ENCODE peak calls at places on chromosomes 12 and 14, in five cellular contexts. One of them, this sample, is unnamed.

GRCh38 chr14:64745511-64746041 is 41.4 kb downstream of the PLEKHG3 start:
- DNase-seq in A549: no peak
- DNase-seq in HL-60: no peak
- DNase-seq in Panc1: no peak
- DNase-seq in GM23338: peak
- DNase-seq in this sample: no peak

GRCh38 chr12:2507811-2508210 is 287.0 kb upstream of the FKBP4 start:
- DNase-seq in A549: no peak
- DNase-seq in HL-60: no peak
- DNase-seq in GM23338: peak
- DNase-seq in Panc1: no peak
- DNase-seq in this sample: no peak

GRCh38 chr12:58414398-58414871 is 473.1 kb downstream of the ATP23 start:
- DNase-seq in HL-60: no peak
- DNase-seq in GM23338: no peak
- DNase-seq in Panc1: no peak
- DNase-seq in A549: no peak
- DNase-seq in this sample: no peak

GRCh38 chr14:91352101-91352500 is 65.5 kb downstream of the CCDC88C start:
- DNase-seq in HL-60: no peak
- DNase-seq in Panc1: no peak
- DNase-seq in A549: no peak
- DNase-seq in GM23338: peak
- DNase-seq in this sample: no peak

GRCh38 chr14:61403411-61403810 is 82.0 kb downstream of the PRKCH start:
- DNase-seq in A549: no peak
- DNase-seq in HL-60: no peak
- DNase-seq in GM23338: no peak
- DNase-seq in Panc1: no peak
- DNase-seq in this sample: no peak

GRCh38 chr14:23951590-23952143 is 1.9 kb upstream of the DHRS4 start:
- DNase-seq in A549: no peak
- DNase-seq in GM23338: peak
- DNase-seq in HL-60: no peak
- DNase-seq in Panc1: no peak
- DNase-seq in this sample: no peak

GRCh38 chr14:78197088-78197487 is 26.9 kb downstream of the NRXN3 start:
- DNase-seq in A549: no peak
- DNase-seq in Panc1: no peak
- DNase-seq in GM23338: no peak
- DNase-seq in HL-60: no peak
- DNase-seq in this sample: no peak

GRCh38 chr12:58844161-58844560 is 76.1 kb downstream of the LRIG3 start:
- DNase-seq in HL-60: no peak
- DNase-seq in Panc1: no peak
- DNase-seq in GM23338: no peak
- DNase-seq in A549: no peak
- DNase-seq in this sample: no peak

GRCh38 chr12:130079254-130079653 is 83.0 kb upstream of the FZD10 start:
- DNase-seq in A549: no peak
- DNase-seq in HL-60: no peak
- DNase-seq in GM23338: no peak
- DNase-seq in Panc1: no peak
- DNase-seq in this sample: no peak

GRCh38 chr12:50218386-50218785 is 51.2 kb upstream of the CERS5 start:
- DNase-seq in A549: no peak
- DNase-seq in HL-60: no peak
- DNase-seq in GM23338: no peak
- DNase-seq in Panc1: peak
- DNase-seq in this sample: no peak

GRCh38 chr12:120669055-120669828 is 17.7 kb upstream of the MLEC start:
- DNase-seq in A549: no peak
- DNase-seq in GM23338: peak
- DNase-seq in Panc1: no peak
- DNase-seq in HL-60: no peak
- DNase-seq in this sample: no peak

GRCh38 chr12:42145197-42145549 is 499 bp upstream of the GXYLT1 start:
- DNase-seq in GM23338: peak
- DNase-seq in A549: no peak
- DNase-seq in Panc1: no peak
- DNase-seq in HL-60: no peak
- DNase-seq in this sample: peak

GRCh38 chr12:2666411-2666810 is 128.4 kb upstream of the FKBP4 start:
- DNase-seq in HL-60: no peak
- DNase-seq in GM23338: no peak
- DNase-seq in Panc1: no peak
- DNase-seq in A549: no peak
- DNase-seq in this sample: no peak

GRCh38 chr12:68042212-68042699 is 53.0 kb downstream of the IFNG-AS1 start:
- DNase-seq in A549: no peak
- DNase-seq in Panc1: no peak
- DNase-seq in HL-60: no peak
- DNase-seq in GM23338: no peak
- DNase-seq in this sample: no peak

GRCh38 chr14:34742509-34743115 is 28.2 kb upstream of the CFL2 start:
- DNase-seq in HL-60: peak
- DNase-seq in GM23338: no peak
- DNase-seq in A549: no peak
- DNase-seq in Panc1: no peak
- DNase-seq in this sample: no peak

GRCh38 chr14:29446971-29447370 is 480.7 kb downstream of the PRKD1 start:
- DNase-seq in HL-60: no peak
- DNase-seq in Panc1: no peak
- DNase-seq in GM23338: no peak
- DNase-seq in A549: no peak
- DNase-seq in this sample: no peak

GRCh38 chr12:123714302-123714627 is 2.1 kb downstream of the ATP6V0A2 start:
- DNase-seq in Panc1: no peak
- DNase-seq in HL-60: no peak
- DNase-seq in A549: no peak
- DNase-seq in GM23338: no peak
- DNase-seq in this sample: peak

GRCh38 chr12:4177257-4177656 is 96.3 kb upstream of the CCND2 start:
- DNase-seq in Panc1: no peak
- DNase-seq in GM23338: no peak
- DNase-seq in A549: no peak
- DNase-seq in HL-60: no peak
- DNase-seq in this sample: no peak

GRCh38 chr12:84727964-84728363 is 184.6 kb downstream of the SLC6A15 start:
- DNase-seq in HL-60: no peak
- DNase-seq in A549: no peak
- DNase-seq in Panc1: no peak
- DNase-seq in GM23338: peak
- DNase-seq in this sample: no peak

DNA sequence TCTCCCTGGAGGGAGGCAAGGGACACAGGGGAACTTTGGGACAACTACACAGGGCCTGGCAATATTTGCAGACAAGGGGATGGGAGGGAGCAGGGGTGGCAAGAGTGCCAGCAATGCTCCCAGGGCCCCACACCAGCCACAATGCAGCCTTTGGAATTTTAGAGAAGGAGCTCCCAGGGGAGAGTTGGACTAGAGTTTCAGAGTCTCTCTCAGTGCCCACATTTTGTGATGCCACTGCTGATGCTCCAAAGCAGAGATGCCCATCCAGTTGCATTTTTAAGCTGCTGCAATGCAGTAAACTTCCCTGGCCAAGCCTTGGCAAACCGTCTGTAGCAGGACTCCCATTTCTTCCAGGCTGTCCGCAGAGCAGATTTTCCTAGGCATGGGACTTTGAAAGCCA is 98.9 kb downstream of the ZFP36L1 start:
- DNase-seq in HL-60: no peak
- DNase-seq in GM23338: no peak
- DNase-seq in Panc1: no peak
- DNase-seq in A549: no peak
- DNase-seq in this sample: no peak
- TF ChIP-seq REST in HL-60: no peak
- TF ChIP-seq REST in GM23338: no peak
- TF ChIP-seq REST in Panc1: no peak
- TF ChIP-seq REST in A549: no peak
- TF ChIP-seq REST in this sample: no peak

GRCh38 chr14:96201157-96201556 is 3.5 kb upstream of the BDKRB2 start:
- DNase-seq in HL-60: no peak
- DNase-seq in Panc1: no peak
- DNase-seq in A549: no peak
- DNase-seq in GM23338: no peak
- DNase-seq in this sample: no peak
- TF ChIP-seq REST in HL-60: no peak
- TF ChIP-seq REST in Panc1: no peak
- TF ChIP-seq REST in A549: no peak
- TF ChIP-seq REST in GM23338: no peak
- TF ChIP-seq REST in this sample: no peak

GRCh38 chr14:51298895-51299294 is 58.8 kb downstream of the TMX1 start:
- DNase-seq in GM23338: no peak
- DNase-seq in A549: no peak
- DNase-seq in HL-60: no peak
- DNase-seq in Panc1: no peak
- DNase-seq in this sample: no peak
- TF ChIP-seq REST in GM23338: no peak
- TF ChIP-seq REST in A549: no peak
- TF ChIP-seq REST in HL-60: no peak
- TF ChIP-seq REST in Panc1: no peak
- TF ChIP-seq REST in this sample: no peak

DNA sequence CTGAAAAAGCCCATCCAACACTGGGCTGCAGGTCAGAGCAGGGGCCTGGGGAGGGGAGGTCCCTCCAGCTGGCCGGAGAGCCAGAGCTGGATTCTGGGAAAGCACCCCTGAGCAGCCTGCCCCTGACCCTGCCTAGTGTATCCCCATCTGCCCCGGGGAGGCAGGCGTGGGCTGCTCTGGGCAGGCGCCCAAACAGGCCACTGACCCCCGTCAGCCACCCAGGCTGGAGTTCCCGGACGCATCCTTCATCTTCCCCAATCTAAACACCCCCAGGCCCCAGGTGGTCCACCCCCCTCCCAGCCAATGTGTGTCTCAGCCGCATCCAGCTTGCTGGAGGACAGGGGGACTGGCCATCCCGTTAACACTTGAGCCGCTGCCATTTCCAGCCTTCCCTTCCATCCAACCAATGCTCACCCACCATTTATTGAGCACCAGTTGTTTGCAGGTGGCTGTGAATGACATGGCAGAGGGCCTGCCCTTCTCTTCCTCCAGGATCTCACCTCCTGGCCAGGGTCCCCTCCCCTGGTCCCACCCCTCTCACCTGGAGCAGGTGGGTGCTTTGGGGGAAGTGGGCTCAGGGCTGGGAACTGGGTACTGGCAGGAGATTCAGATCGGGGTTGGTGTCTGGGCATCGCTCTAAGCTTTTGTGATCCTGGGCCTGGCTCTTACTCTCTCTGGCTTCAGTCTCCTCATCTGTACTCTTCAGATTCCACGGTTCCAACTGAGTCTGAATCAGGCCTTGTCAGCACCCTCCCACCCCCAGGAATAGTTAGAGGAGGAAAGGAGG is 743 bp upstream of the DTX1 start:
- DNase-seq in HL-60: no peak
- DNase-seq in Panc1: no peak
- DNase-seq in A549: no peak
- DNase-seq in GM23338: no peak
- DNase-seq in this sample: no peak
- TF ChIP-seq REST in HL-60: no peak
- TF ChIP-seq REST in Panc1: no peak
- TF ChIP-seq REST in A549: no peak
- TF ChIP-seq REST in GM23338: no peak
- TF ChIP-seq REST in this sample: no peak

DNA sequence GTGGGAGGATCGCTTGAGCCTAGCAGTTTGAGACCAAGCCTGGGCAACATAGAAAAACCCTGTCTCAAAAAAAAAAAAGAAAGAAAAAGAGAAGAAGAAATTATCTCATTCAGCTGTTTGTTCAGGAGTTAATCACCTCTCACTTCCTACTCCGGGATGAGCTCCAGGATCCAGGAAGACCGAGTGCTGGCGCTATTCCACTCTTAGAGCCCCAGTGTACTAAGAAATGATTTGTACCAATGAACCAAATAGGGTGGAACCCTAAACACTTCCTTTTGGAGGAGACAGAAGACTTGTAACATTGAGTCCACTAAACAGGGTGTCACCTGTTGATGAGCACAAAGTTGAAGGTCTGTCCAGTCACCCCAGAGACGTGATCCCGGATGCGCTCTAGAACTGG is 3.6 kb downstream of the ALKBH2 start:
- DNase-seq in HL-60: no peak
- DNase-seq in GM23338: no peak
- DNase-seq in Panc1: no peak
- DNase-seq in A549: no peak
- DNase-seq in this sample: no peak
- TF ChIP-seq REST in HL-60: no peak
- TF ChIP-seq REST in GM23338: no peak
- TF ChIP-seq REST in Panc1: no peak
- TF ChIP-seq REST in A549: no peak
- TF ChIP-seq REST in this sample: no peak

GRCh38 chr14:52873096-52873495 is 77.8 kb downstream of the FERMT2 start:
- DNase-seq in Panc1: no peak
- DNase-seq in HL-60: no peak
- DNase-seq in A549: no peak
- DNase-seq in GM23338: peak
- DNase-seq in this sample: no peak
- TF ChIP-seq REST in Panc1: no peak
- TF ChIP-seq REST in HL-60: no peak
- TF ChIP-seq REST in A549: no peak
- TF ChIP-seq REST in GM23338: no peak
- TF ChIP-seq REST in this sample: no peak

GRCh38 chr14:89268514-89268913 is 148.5 kb downstream of the FOXN3 start:
- DNase-seq in HL-60: no peak
- DNase-seq in Panc1: no peak
- DNase-seq in A549: no peak
- DNase-seq in GM23338: no peak
- DNase-seq in this sample: no peak

GRCh38 chr14:89267163-89267562 is 149.9 kb downstream of the FOXN3 start:
- DNase-seq in Panc1: no peak
- DNase-seq in GM23338: peak
- DNase-seq in HL-60: no peak
- DNase-seq in A549: no peak
- DNase-seq in this sample: no peak

GRCh38 chr14:89269404-89269803 is 147.6 kb downstream of the FOXN3 start:
- DNase-seq in Panc1: no peak
- DNase-seq in A549: no peak
- DNase-seq in GM23338: no peak
- DNase-seq in HL-60: no peak
- DNase-seq in this sample: no peak

GRCh38 chr14:89267656-89268055 is 149.4 kb downstream of the FOXN3 start:
- DNase-seq in HL-60: no peak
- DNase-seq in A549: no peak
- DNase-seq in Panc1: no peak
- DNase-seq in GM23338: no peak
- DNase-seq in this sample: no peak

GRCh38 chr14:89270439-89271227 is 146.4 kb downstream of the FOXN3 start:
- DNase-seq in A549: no peak
- DNase-seq in HL-60: no peak
- DNase-seq in GM23338: no peak
- DNase-seq in Panc1: no peak
- DNase-seq in this sample: no peak
- TF ChIP-seq REST in A549: no peak
- TF ChIP-seq REST in HL-60: no peak
- TF ChIP-seq REST in GM23338: no peak
- TF ChIP-seq REST in Panc1: no peak
- TF ChIP-seq REST in this sample: no peak

DNA sequence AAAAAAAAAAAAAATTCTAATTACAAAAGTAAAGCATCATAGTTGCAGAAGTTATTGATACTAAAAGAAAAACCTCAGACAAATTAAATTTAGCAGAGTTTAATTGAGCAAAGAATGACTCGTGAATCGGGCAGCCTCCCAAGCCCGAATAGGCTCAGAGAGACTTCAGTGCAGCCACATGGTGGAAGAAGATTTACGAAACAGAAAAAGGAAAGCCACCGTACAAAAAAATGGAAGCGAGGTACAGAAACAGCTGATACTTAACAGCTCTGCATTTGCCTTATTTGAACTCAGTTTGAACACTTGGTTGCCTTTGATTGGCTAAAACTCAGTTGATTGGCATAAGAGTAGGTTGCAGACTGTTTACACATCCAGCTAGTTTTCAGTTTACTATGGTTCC is 12.9 kb downstream of the TTC9 start:
- DNase-seq in Panc1: no peak
- DNase-seq in A549: no peak
- DNase-seq in HL-60: no peak
- DNase-seq in GM23338: no peak
- DNase-seq in this sample: no peak
- TF ChIP-seq REST in Panc1: no peak
- TF ChIP-seq REST in A549: no peak
- TF ChIP-seq REST in HL-60: no peak
- TF ChIP-seq REST in GM23338: no peak
- TF ChIP-seq REST in this sample: no peak

This sample was measured in K562.